ENCODE peak calls at places on chromosomes 11 and 22, in seven cellular contexts. H, G, F, O, X, V and Y are unnamed samples.

GRCh38 chr22:33747029-33747428 is 173.2 kb downstream of the LARGE1 start:
- DNase-seq in H (no peak), G (no peak), F (no peak), O (no peak), X (no peak), V (no peak), Y (no peak)

GRCh38 chr11:119676461-119677020 is 52.5 kb downstream of the NECTIN1 start:
- DNase-seq in H (no peak), G (no peak), F (peak; percentile 51), O (no peak), X (no peak), V (no peak), Y (no peak)

GRCh38 chr11:60165946-60166345 is 16.9 kb downstream of the MS4A6A start:
- DNase-seq in H (no peak), G (no peak), F (no peak), O (no peak), X (no peak), V (no peak), Y (no peak)

GRCh38 chr11:64631675-64632074 is 40.7 kb downstream of the SLC22A12 start:
- DNase-seq in H (no peak), G (no peak), F (no peak), O (no peak), X (no peak), V (no peak), Y (no peak)

GRCh38 chr11:119788911-119789560 is 60.0 kb upstream of the NECTIN1 start:
- DNase-seq in H (no peak), G (no peak), F (no peak), O (no peak), X (no peak), V (no peak), Y (no peak)

GRCh38 chr11:130448416-130449068 is at the start of gene ADAMTS15:
- DNase-seq in H (peak; percentile 93), G (peak; percentile 93), F (peak; percentile 48), O (peak; percentile 81), X (peak; percentile 45), V (peak; percentile 81), Y (peak; percentile 91)

GRCh38 chr11:289706-290620 is 1.0 kb downstream of the PGGHG start:
- DNase-seq in H (no peak), G (peak; percentile 60), F (no peak), O (no peak), X (no peak), V (peak; percentile 12), Y (peak; percentile 59)

GRCh38 chr22:24727218-24727851 is 47.2 kb downstream of the PIWIL3 start:
- DNase-seq in H (peak; percentile 65), G (no peak), F (peak; percentile 97), O (no peak), X (peak; percentile 67), V (no peak), Y (no peak)

GRCh38 chr22:36012332-36012731 is 16.3 kb downstream of the RBFOX2 start:
- DNase-seq in H (no peak), G (no peak), F (no peak), O (no peak), X (no peak), V (no peak), Y (no peak)